ENCODE peak calls at places on chromosomes 13 and 19, in seven cellular contexts. One of them, this sample, is unnamed.

GRCh38 chr19:8065489-8066261 is 13.1 kb downstream of the CCL25 start:
- DNase-seq in GM12892: no peak
- DNase-seq in heart left ventricle: no peak
- DNase-seq in activated CD4-positive, alpha-beta memory T cell treated with anti-CD3 and anti-CD28 coated beads, Interleukin-2, amount 10 ng/mL, durations not matched to agents 7 days and 5 days: no peak
- DNase-seq in GM18507: no peak
- DNase-seq in H9: no peak
- DNase-seq in GM03348: no peak
- DNase-seq in this sample: no peak

GRCh38 chr19:18309525-18310064 is 13.3 kb downstream of the LSM4 start:
- DNase-seq in H9: no peak
- DNase-seq in activated CD4-positive, alpha-beta memory T cell treated with anti-CD3 and anti-CD28 coated beads, Interleukin-2, amount 10 ng/mL, durations not matched to agents 7 days and 5 days: no peak
- DNase-seq in heart left ventricle: no peak
- DNase-seq in GM12892: no peak
- DNase-seq in GM18507: no peak
- DNase-seq in GM03348: peak; percentile 1
- DNase-seq in this sample: no peak

GRCh38 chr13:109355875-109356428 is 430.4 kb downstream of the IRS2 start:
- DNase-seq in GM03348: no peak
- DNase-seq in activated CD4-positive, alpha-beta memory T cell treated with anti-CD3 and anti-CD28 coated beads, Interleukin-2, amount 10 ng/mL, durations not matched to agents 7 days and 5 days: no peak
- DNase-seq in heart left ventricle: no peak
- DNase-seq in GM18507: no peak
- DNase-seq in H9: no peak
- DNase-seq in GM12892: no peak
- DNase-seq in this sample: no peak

GRCh38 chr13:41837668-41838067 is 123.2 kb downstream of the VWA8 start:
- DNase-seq in heart left ventricle: no peak
- DNase-seq in GM18507: no peak
- DNase-seq in GM03348: no peak
- DNase-seq in H9: no peak
- DNase-seq in activated CD4-positive, alpha-beta memory T cell treated with anti-CD3 and anti-CD28 coated beads, Interleukin-2, amount 10 ng/mL, durations not matched to agents 7 days and 5 days: no peak
- DNase-seq in GM12892: no peak
- DNase-seq in this sample: no peak

GRCh38 chr13:30256713-30257432 is 50.5 kb downstream of the KATNAL1 start:
- DNase-seq in GM03348: peak; percentile 16
- DNase-seq in GM12892: no peak
- DNase-seq in heart left ventricle: no peak
- DNase-seq in H9: no peak
- DNase-seq in activated CD4-positive, alpha-beta memory T cell treated with anti-CD3 and anti-CD28 coated beads, Interleukin-2, amount 10 ng/mL, durations not matched to agents 7 days and 5 days: no peak
- DNase-seq in GM18507: no peak
- DNase-seq in this sample: no peak

GRCh38 chr13:108734676-108735075 is 105.3 kb downstream of the MYO16 start:
- DNase-seq in heart left ventricle: no peak
- DNase-seq in GM03348: no peak
- DNase-seq in H9: peak; percentile 65
- DNase-seq in activated CD4-positive, alpha-beta memory T cell treated with anti-CD3 and anti-CD28 coated beads, Interleukin-2, amount 10 ng/mL, durations not matched to agents 7 days and 5 days: no peak
- DNase-seq in GM18507: no peak
- DNase-seq in GM12892: no peak
- DNase-seq in this sample: no peak

GRCh38 chr19:6678690-6679109 is 8.7 kb upstream of the TNFSF14 start:
- DNase-seq in GM03348: no peak
- DNase-seq in H9: no peak
- DNase-seq in GM18507: no peak
- DNase-seq in heart left ventricle: no peak
- DNase-seq in GM12892: no peak
- DNase-seq in activated CD4-positive, alpha-beta memory T cell treated with anti-CD3 and anti-CD28 coated beads, Interleukin-2, amount 10 ng/mL, durations not matched to agents 7 days and 5 days: peak; percentile 50
- DNase-seq in this sample: no peak

GRCh38 chr13:34308725-34309124 is 490.8 kb downstream of the RFC3 start:
- DNase-seq in GM18507: no peak
- DNase-seq in H9: no peak
- DNase-seq in GM03348: peak; percentile 48
- DNase-seq in activated CD4-positive, alpha-beta memory T cell treated with anti-CD3 and anti-CD28 coated beads, Interleukin-2, amount 10 ng/mL, durations not matched to agents 7 days and 5 days: no peak
- DNase-seq in GM12892: no peak
- DNase-seq in heart left ventricle: no peak
- DNase-seq in this sample: no peak

GRCh38 chr19:42038675-42039074 is 31.3 kb downstream of the GRIK5 start:
- DNase-seq in H9: no peak
- DNase-seq in heart left ventricle: no peak
- DNase-seq in GM12892: no peak
- DNase-seq in GM18507: no peak
- DNase-seq in GM03348: no peak
- DNase-seq in activated CD4-positive, alpha-beta memory T cell treated with anti-CD3 and anti-CD28 coated beads, Interleukin-2, amount 10 ng/mL, durations not matched to agents 7 days and 5 days: no peak
- DNase-seq in this sample: peak; percentile 77

GRCh38 chr13:21759911-21760310 is 89.0 kb downstream of the FGF9 start:
- DNase-seq in H9: no peak
- DNase-seq in activated CD4-positive, alpha-beta memory T cell treated with anti-CD3 and anti-CD28 coated beads, Interleukin-2, amount 10 ng/mL, durations not matched to agents 7 days and 5 days: no peak
- DNase-seq in GM18507: no peak
- DNase-seq in GM03348: no peak
- DNase-seq in GM12892: no peak
- DNase-seq in heart left ventricle: no peak
- DNase-seq in this sample: no peak

GRCh38 chr13:23443110-23443509 is 9.6 kb upstream of the SACS start:
- DNase-seq in GM03348: no peak
- DNase-seq in activated CD4-positive, alpha-beta memory T cell treated with anti-CD3 and anti-CD28 coated beads, Interleukin-2, amount 10 ng/mL, durations not matched to agents 7 days and 5 days: no peak
- DNase-seq in H9: no peak
- DNase-seq in GM18507: no peak
- DNase-seq in heart left ventricle: no peak
- DNase-seq in GM12892: no peak
- DNase-seq in this sample: no peak

GRCh38 chr19:48746738-48747575 is at the start of gene IZUMO1:
- DNase-seq in H9: peak; percentile 94
- DNase-seq in heart left ventricle: peak; percentile 85
- DNase-seq in activated CD4-positive, alpha-beta memory T cell treated with anti-CD3 and anti-CD28 coated beads, Interleukin-2, amount 10 ng/mL, durations not matched to agents 7 days and 5 days: peak; percentile 67
- DNase-seq in GM12892: peak; percentile 70
- DNase-seq in GM03348: peak; percentile 87
- DNase-seq in GM18507: no peak
- DNase-seq in this sample: peak; percentile 90

GRCh38 chr19:12789098-12789903 is 2.0 kb upstream of the JUNB start:
- DNase-seq in activated CD4-positive, alpha-beta memory T cell treated with anti-CD3 and anti-CD28 coated beads, Interleukin-2, amount 10 ng/mL, durations not matched to agents 7 days and 5 days: no peak
- DNase-seq in GM12892: no peak
- DNase-seq in GM03348: no peak
- DNase-seq in GM18507: no peak
- DNase-seq in heart left ventricle: no peak
- DNase-seq in H9: no peak
- DNase-seq in this sample: no peak

GRCh38 chr19:619286-620002 is 13.9 kb downstream of the POLRMT start:
- DNase-seq in heart left ventricle: no peak
- DNase-seq in GM12892: no peak
- DNase-seq in H9: no peak
- DNase-seq in GM18507: no peak
- DNase-seq in activated CD4-positive, alpha-beta memory T cell treated with anti-CD3 and anti-CD28 coated beads, Interleukin-2, amount 10 ng/mL, durations not matched to agents 7 days and 5 days: no peak
- DNase-seq in GM03348: no peak
- DNase-seq in this sample: no peak

GRCh38 chr13:113442985-113443362 is 10.3 kb downstream of the ADPRHL1 start:
- DNase-seq in GM12892: no peak
- DNase-seq in GM18507: no peak
- DNase-seq in heart left ventricle: no peak
- DNase-seq in activated CD4-positive, alpha-beta memory T cell treated with anti-CD3 and anti-CD28 coated beads, Interleukin-2, amount 10 ng/mL, durations not matched to agents 7 days and 5 days: no peak
- DNase-seq in GM03348: no peak
- DNase-seq in H9: no peak
- DNase-seq in this sample: no peak

GRCh38 chr13:83121904-83122303 is 760.4 kb downstream of the SLITRK1 start:
- DNase-seq in GM18507: no peak
- DNase-seq in GM03348: no peak
- DNase-seq in heart left ventricle: no peak
- DNase-seq in activated CD4-positive, alpha-beta memory T cell treated with anti-CD3 and anti-CD28 coated beads, Interleukin-2, amount 10 ng/mL, durations not matched to agents 7 days and 5 days: no peak
- DNase-seq in GM12892: no peak
- DNase-seq in H9: no peak
- DNase-seq in this sample: no peak

GRCh38 chr13:99064624-99065249 is 86.9 kb upstream of the DOCK9 start:
- DNase-seq in GM18507: no peak
- DNase-seq in H9: no peak
- DNase-seq in activated CD4-positive, alpha-beta memory T cell treated with anti-CD3 and anti-CD28 coated beads, Interleukin-2, amount 10 ng/mL, durations not matched to agents 7 days and 5 days: no peak
- DNase-seq in heart left ventricle: no peak
- DNase-seq in GM03348: no peak
- DNase-seq in GM12892: no peak
- DNase-seq in this sample: no peak

This sample was measured in Right ventricle myocardium superior.